ENCODE peak calls at places on chromosome 20, in four cellular contexts. S is GM23338, M is neural progenitor cell, X is MM.1S. U is an unnamed sample.

GRCh38 chr20:2599265-2600060 is 53.0 kb upstream of the NOP56 start:
- DNase-seq in S (peak), M (peak), X (no peak), U (no peak)

GRCh38 chr20:34062651-34063482 is 49.2 kb downstream of the EIF2S2 start:
- DNase-seq in S (no peak), M (no peak), X (no peak), U (no peak)

GRCh38 chr20:22862645-22863230 is 172.4 kb upstream of the SSTR4 start:
- DNase-seq in S (peak), M (no peak), X (no peak), U (no peak)

GRCh38 chr20:20518263-20518662 is 150.4 kb downstream of the INSM1 start:
- DNase-seq in S (no peak), M (no peak), X (no peak), U (no peak)

GRCh38 chr20:61628480-61628879 is 376.4 kb downstream of the CDH4 start:
- DNase-seq in S (no peak), M (no peak), X (no peak), U (no peak)

GRCh38 chr20:3818155-3819151 is 1.9 kb upstream of the AP5S1 start:
- DNase-seq in S (peak), M (peak), X (peak), U (peak)

GRCh38 chr20:51237278-51237677 is 214.4 kb upstream of the KCNG1 start:
- DNase-seq in S (no peak), M (no peak), X (no peak), U (no peak)

GRCh38 chr20:4152696-4153235 is 137.4 kb upstream of the RNF24 start:
- DNase-seq in S (no peak), M (no peak), X (no peak), U (no peak)

GRCh38 chr20:52242237-52243230 is 51.0 kb upstream of the ZFP64 start:
- DNase-seq in S (peak), M (peak), X (peak), U (peak)

GRCh38 chr20:1901704-1902103 is 6.5 kb downstream of the SIRPA start:
- DNase-seq in S (no peak), M (peak), X (no peak), U (no peak)

GRCh38 chr20:5074050-5074674 is 45.6 kb downstream of the PCNA start:
- DNase-seq in S (no peak), M (no peak), X (peak), U (no peak)

GRCh38 chr20:37733416-37733815 is 39.6 kb downstream of the CTNNBL1 start:
- DNase-seq in S (no peak), M (no peak), X (no peak), U (no peak)

GRCh38 chr20:45014671-45015415 is 48.5 kb downstream of the STK4 start:
- DNase-seq in S (no peak), M (no peak), X (no peak), U (no peak)

GRCh38 chr20:23139524-23139923 is 53.4 kb upstream of the CD93 start:
- DNase-seq in S (no peak), M (no peak), X (no peak), U (no peak)

GRCh38 chr20:16469395-16469905 is 103.8 kb downstream of the KIF16B start:
- DNase-seq in S (no peak), M (no peak), X (no peak), U (no peak)

GRCh38 chr20:34941224-34941623 is 14.4 kb downstream of the GSS start:
- DNase-seq in S (no peak), M (no peak), X (peak), U (no peak)

GRCh38 chr20:23039885-23040508 is 4.9 kb downstream of the SSTR4 start:
- DNase-seq in S (no peak), M (no peak), X (no peak), U (no peak)

GRCh38 chr20:50957798-50958732 is at the start of gene DPM1:
- DNase-seq in S (peak), M (peak), X (peak), U (peak)

GRCh38 chr20:16624106-16624505 is 50.9 kb upstream of the KIF16B start:
- DNase-seq in S (no peak), M (no peak), X (no peak), U (no peak)

GRCh38 chr20:10519361-10520048 is 84.4 kb downstream of the SLX4IP start:
- DNase-seq in S (no peak), M (no peak), X (no peak), U (no peak)

GRCh38 chr20:37316775-37317170 is 27.3 kb downstream of the MANBAL start:
- DNase-seq in S (no peak), M (no peak), X (no peak), U (no peak)

GRCh38 chr20:3646067-3646440 is 17.1 kb downstream of the GFRA4 start:
- DNase-seq in S (no peak), M (no peak), X (no peak), U (no peak)

DNA sequence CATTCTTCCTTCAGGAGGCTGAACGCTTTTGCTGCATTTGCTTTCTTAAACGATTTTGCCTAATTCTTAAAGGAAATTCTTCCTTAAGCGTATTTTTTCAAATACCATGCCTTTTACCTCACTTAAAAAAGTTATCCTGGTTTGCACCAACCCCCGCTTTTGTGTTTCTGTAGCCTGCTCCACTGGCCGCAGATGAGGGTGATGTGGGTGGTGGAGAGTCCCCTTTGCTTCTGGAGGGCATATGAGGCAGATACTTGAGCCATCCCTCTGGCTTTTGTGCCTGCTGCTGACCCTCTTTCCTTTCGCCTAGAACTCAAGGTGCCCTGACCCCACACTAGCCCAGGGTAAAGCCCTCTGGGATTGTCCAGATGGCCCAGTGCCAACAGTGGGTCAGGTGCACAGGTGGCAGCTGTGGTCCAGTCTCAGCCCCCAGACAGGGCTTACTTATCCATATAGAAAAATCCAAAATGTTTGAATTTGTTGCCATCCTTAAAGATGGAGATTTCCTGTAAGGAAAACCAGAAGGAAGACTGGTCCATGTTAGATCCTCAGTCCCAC is 43.9 kb downstream of the SPATA2 start:
- DNase-seq in S (no peak), M (no peak), X (no peak), U (no peak)
- TF ChIP-seq EZH2phosphoT487 in S (no peak), M (no peak), X (no peak), U (no peak)

DNA sequence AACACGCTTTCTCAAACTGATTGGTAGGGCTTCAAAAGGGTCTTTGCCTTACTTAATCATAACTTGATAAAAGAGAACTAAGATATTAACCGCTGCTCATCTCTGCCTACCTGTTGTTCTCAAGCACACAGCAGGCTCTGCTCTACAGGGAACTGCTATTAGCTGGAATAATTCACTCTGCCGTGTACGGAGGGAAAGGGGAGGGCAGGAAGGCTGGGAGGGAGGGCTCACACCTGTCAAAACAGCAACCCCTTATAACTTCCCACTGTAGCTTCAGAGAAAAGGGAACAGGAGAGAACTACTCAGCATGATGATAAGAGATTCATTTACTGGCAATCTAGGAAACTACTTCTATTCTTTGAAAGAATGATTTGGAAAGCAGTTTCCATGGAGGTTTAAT is 75.1 kb downstream of the ZMYND8 start:
- DNase-seq in S (no peak), M (no peak), X (no peak), U (no peak)
- TF ChIP-seq EZH2phosphoT487 in S (no peak), M (no peak), X (no peak), U (no peak)

GRCh38 chr20:63900373-63900772 is 5.4 kb downstream of the DNAJC5 start:
- DNase-seq in S (no peak), M (no peak), X (no peak), U (no peak)
- TF ChIP-seq EZH2phosphoT487 in S (no peak), M (no peak), X (no peak), U (no peak)

GRCh38 chr20:46837083-46837482 is 57.6 kb upstream of the EYA2 start:
- DNase-seq in S (no peak), M (no peak), X (no peak), U (no peak)
- TF ChIP-seq EZH2phosphoT487 in S (no peak), M (no peak), X (no peak), U (no peak)

GRCh38 chr20:36117638-36118037 is 36.9 kb upstream of the EPB41L1 start:
- DNase-seq in S (no peak), M (no peak), X (no peak), U (no peak)
- TF ChIP-seq EZH2phosphoT487 in S (no peak), M (no peak), X (no peak), U (no peak)

GRCh38 chr20:41179961-41180360 is 42.6 kb downstream of the PLCG1 start:
- DNase-seq in S (no peak), M (no peak), X (no peak), U (no peak)

GRCh38 chr20:41178904-41179432 is 41.6 kb downstream of the PLCG1 start:
- DNase-seq in S (no peak), M (peak), X (no peak), U (no peak)

GRCh38 chr20:41182296-41183212 is 45.2 kb downstream of the PLCG1 start:
- DNase-seq in S (no peak), M (no peak), X (no peak), U (no peak)

GRCh38 chr20:41181567-41181966 is 44.2 kb downstream of the PLCG1 start:
- DNase-seq in S (no peak), M (no peak), X (no peak), U (no peak)

GRCh38 chr20:41180599-41181333 is 43.4 kb downstream of the PLCG1 start:
- DNase-seq in S (no peak), M (no peak), X (no peak), U (no peak)
- TF ChIP-seq EZH2phosphoT487 in S (no peak), M (no peak), X (no peak), U (no peak)